ENCODE peak calls at places on chromosomes 4 and X, in nine cellular contexts. One of them, this sample, is unnamed.

GRCh38 chrX:63349307-63349706 is 1.8 kb downstream of the SPIN4 start:
- DNase-seq in HS-5: no peak
- DNase-seq in CD8-positive, alpha-beta T cell: no peak
- DNase-seq in H9: no peak
- DNase-seq in cerebellar cortex: peak
- DNase-seq in GM13977: no peak
- DNase-seq in activated naive CD8-positive, alpha-beta T cell treated with anti-CD3 and anti-CD28 coated beads, Interleukin-2, amount 10 ng/mL, durations not matched to agents 7 days and 5 days: no peak
- DNase-seq in T-helper 17 cell: no peak
- DNase-seq in hypothalamus: no peak
- DNase-seq in this sample: no peak

GRCh38 chrX:30593435-30594200 is 16.1 kb upstream of the TASL start:
- DNase-seq in H9: peak
- DNase-seq in HS-5: no peak
- DNase-seq in hypothalamus: no peak
- DNase-seq in T-helper 17 cell: no peak
- DNase-seq in GM13977: no peak
- DNase-seq in CD8-positive, alpha-beta T cell: no peak
- DNase-seq in cerebellar cortex: no peak
- DNase-seq in activated naive CD8-positive, alpha-beta T cell treated with anti-CD3 and anti-CD28 coated beads, Interleukin-2, amount 10 ng/mL, durations not matched to agents 7 days and 5 days: no peak
- DNase-seq in this sample: no peak

GRCh38 chrX:85244411-85245210 is 820 bp downstream of the ZNF711 start:
- DNase-seq in H9: no peak
- DNase-seq in activated naive CD8-positive, alpha-beta T cell treated with anti-CD3 and anti-CD28 coated beads, Interleukin-2, amount 10 ng/mL, durations not matched to agents 7 days and 5 days: peak
- DNase-seq in CD8-positive, alpha-beta T cell: no peak
- DNase-seq in cerebellar cortex: peak
- DNase-seq in T-helper 17 cell: no peak
- DNase-seq in HS-5: no peak
- DNase-seq in GM13977: peak
- DNase-seq in hypothalamus: no peak
- DNase-seq in this sample: peak

GRCh38 chr4:19577121-19577520 is 674.6 kb upstream of the SLIT2 start:
- DNase-seq in hypothalamus: no peak
- DNase-seq in GM13977: no peak
- DNase-seq in T-helper 17 cell: no peak
- DNase-seq in cerebellar cortex: no peak
- DNase-seq in H9: no peak
- DNase-seq in HS-5: no peak
- DNase-seq in CD8-positive, alpha-beta T cell: no peak
- DNase-seq in activated naive CD8-positive, alpha-beta T cell treated with anti-CD3 and anti-CD28 coated beads, Interleukin-2, amount 10 ng/mL, durations not matched to agents 7 days and 5 days: no peak
- DNase-seq in this sample: no peak

GRCh38 chrX:150509703-150510102 is 58.7 kb upstream of the MTM1 start:
- DNase-seq in H9: no peak
- DNase-seq in CD8-positive, alpha-beta T cell: no peak
- DNase-seq in GM13977: no peak
- DNase-seq in hypothalamus: no peak
- DNase-seq in activated naive CD8-positive, alpha-beta T cell treated with anti-CD3 and anti-CD28 coated beads, Interleukin-2, amount 10 ng/mL, durations not matched to agents 7 days and 5 days: no peak
- DNase-seq in HS-5: no peak
- DNase-seq in T-helper 17 cell: no peak
- DNase-seq in cerebellar cortex: no peak
- DNase-seq in this sample: no peak

GRCh38 chr4:47383829-47384427 is 79.6 kb downstream of the COMMD8 start:
- DNase-seq in GM13977: peak
- DNase-seq in cerebellar cortex: peak
- DNase-seq in hypothalamus: no peak
- DNase-seq in T-helper 17 cell: no peak
- DNase-seq in activated naive CD8-positive, alpha-beta T cell treated with anti-CD3 and anti-CD28 coated beads, Interleukin-2, amount 10 ng/mL, durations not matched to agents 7 days and 5 days: no peak
- DNase-seq in H9: no peak
- DNase-seq in CD8-positive, alpha-beta T cell: no peak
- DNase-seq in HS-5: peak
- DNase-seq in this sample: no peak

GRCh38 chrX:129931411-129932136 is 25.6 kb downstream of the UTP14A start:
- DNase-seq in CD8-positive, alpha-beta T cell: peak
- DNase-seq in hypothalamus: peak
- DNase-seq in T-helper 17 cell: peak
- DNase-seq in H9: peak
- DNase-seq in activated naive CD8-positive, alpha-beta T cell treated with anti-CD3 and anti-CD28 coated beads, Interleukin-2, amount 10 ng/mL, durations not matched to agents 7 days and 5 days: peak
- DNase-seq in cerebellar cortex: peak
- DNase-seq in GM13977: peak
- DNase-seq in HS-5: peak
- DNase-seq in this sample: peak

GRCh38 chr4:38621004-38621684 is 42.9 kb upstream of the KLF3 start:
- DNase-seq in activated naive CD8-positive, alpha-beta T cell treated with anti-CD3 and anti-CD28 coated beads, Interleukin-2, amount 10 ng/mL, durations not matched to agents 7 days and 5 days: no peak
- DNase-seq in GM13977: no peak
- DNase-seq in cerebellar cortex: no peak
- DNase-seq in CD8-positive, alpha-beta T cell: no peak
- DNase-seq in hypothalamus: no peak
- DNase-seq in H9: no peak
- DNase-seq in T-helper 17 cell: no peak
- DNase-seq in HS-5: peak
- DNase-seq in this sample: no peak

GRCh38 chrX:71301195-71301924 is at the start of gene ITGB1BP2:
- DNase-seq in GM13977: no peak
- DNase-seq in H9: no peak
- DNase-seq in HS-5: no peak
- DNase-seq in hypothalamus: no peak
- DNase-seq in T-helper 17 cell: no peak
- DNase-seq in CD8-positive, alpha-beta T cell: no peak
- DNase-seq in activated naive CD8-positive, alpha-beta T cell treated with anti-CD3 and anti-CD28 coated beads, Interleukin-2, amount 10 ng/mL, durations not matched to agents 7 days and 5 days: no peak
- DNase-seq in cerebellar cortex: peak
- DNase-seq in this sample: no peak

GRCh38 chrX:145190801-145191389 is 56.4 kb upstream of the SPANXN1 start:
- DNase-seq in HS-5: no peak
- DNase-seq in activated naive CD8-positive, alpha-beta T cell treated with anti-CD3 and anti-CD28 coated beads, Interleukin-2, amount 10 ng/mL, durations not matched to agents 7 days and 5 days: no peak
- DNase-seq in GM13977: peak
- DNase-seq in T-helper 17 cell: no peak
- DNase-seq in H9: no peak
- DNase-seq in cerebellar cortex: no peak
- DNase-seq in hypothalamus: no peak
- DNase-seq in CD8-positive, alpha-beta T cell: no peak
- DNase-seq in this sample: no peak

GRCh38 chrX:152913354-152913753 is 15.5 kb downstream of the ZNF185 start:
- DNase-seq in CD8-positive, alpha-beta T cell: no peak
- DNase-seq in HS-5: no peak
- DNase-seq in activated naive CD8-positive, alpha-beta T cell treated with anti-CD3 and anti-CD28 coated beads, Interleukin-2, amount 10 ng/mL, durations not matched to agents 7 days and 5 days: no peak
- DNase-seq in H9: no peak
- DNase-seq in cerebellar cortex: no peak
- DNase-seq in GM13977: no peak
- DNase-seq in T-helper 17 cell: no peak
- DNase-seq in hypothalamus: no peak
- DNase-seq in this sample: no peak

GRCh38 chrX:96372313-96373046 is 312.2 kb upstream of the DIAPH2 start:
- DNase-seq in HS-5: peak
- DNase-seq in CD8-positive, alpha-beta T cell: no peak
- DNase-seq in GM13977: peak
- DNase-seq in cerebellar cortex: peak
- DNase-seq in activated naive CD8-positive, alpha-beta T cell treated with anti-CD3 and anti-CD28 coated beads, Interleukin-2, amount 10 ng/mL, durations not matched to agents 7 days and 5 days: no peak
- DNase-seq in hypothalamus: no peak
- DNase-seq in T-helper 17 cell: no peak
- DNase-seq in H9: peak
- DNase-seq in this sample: peak

GRCh38 chr4:133869486-133869885 is 332.1 kb downstream of the PABPC4L start:
- DNase-seq in hypothalamus: no peak
- DNase-seq in CD8-positive, alpha-beta T cell: no peak
- DNase-seq in activated naive CD8-positive, alpha-beta T cell treated with anti-CD3 and anti-CD28 coated beads, Interleukin-2, amount 10 ng/mL, durations not matched to agents 7 days and 5 days: no peak
- DNase-seq in HS-5: no peak
- DNase-seq in H9: no peak
- DNase-seq in T-helper 17 cell: no peak
- DNase-seq in cerebellar cortex: no peak
- DNase-seq in GM13977: no peak
- DNase-seq in this sample: no peak

GRCh38 chr4:8345053-8345945 is 75.7 kb downstream of the HTRA3 start:
- DNase-seq in H9: no peak
- DNase-seq in cerebellar cortex: no peak
- DNase-seq in GM13977: no peak
- DNase-seq in HS-5: no peak
- DNase-seq in hypothalamus: no peak
- DNase-seq in activated naive CD8-positive, alpha-beta T cell treated with anti-CD3 and anti-CD28 coated beads, Interleukin-2, amount 10 ng/mL, durations not matched to agents 7 days and 5 days: no peak
- DNase-seq in CD8-positive, alpha-beta T cell: no peak
- DNase-seq in T-helper 17 cell: no peak
- DNase-seq in this sample: no peak

GRCh38 chrX:43707812-43708548 is 51.9 kb downstream of the MAOA start:
- DNase-seq in H9: no peak
- DNase-seq in cerebellar cortex: no peak
- DNase-seq in HS-5: no peak
- DNase-seq in CD8-positive, alpha-beta T cell: no peak
- DNase-seq in T-helper 17 cell: no peak
- DNase-seq in GM13977: no peak
- DNase-seq in hypothalamus: no peak
- DNase-seq in activated naive CD8-positive, alpha-beta T cell treated with anti-CD3 and anti-CD28 coated beads, Interleukin-2, amount 10 ng/mL, durations not matched to agents 7 days and 5 days: no peak
- DNase-seq in this sample: no peak

GRCh38 chrX:137354851-137355250 is 211.1 kb upstream of the ZIC3 start:
- DNase-seq in HS-5: no peak
- DNase-seq in H9: no peak
- DNase-seq in cerebellar cortex: peak
- DNase-seq in hypothalamus: no peak
- DNase-seq in CD8-positive, alpha-beta T cell: no peak
- DNase-seq in T-helper 17 cell: no peak
- DNase-seq in GM13977: no peak
- DNase-seq in activated naive CD8-positive, alpha-beta T cell treated with anti-CD3 and anti-CD28 coated beads, Interleukin-2, amount 10 ng/mL, durations not matched to agents 7 days and 5 days: no peak
- DNase-seq in this sample: peak

GRCh38 chr4:52964561-52964960 is 102.4 kb downstream of the RASL11B start:
- DNase-seq in H9: no peak
- DNase-seq in hypothalamus: no peak
- DNase-seq in activated naive CD8-positive, alpha-beta T cell treated with anti-CD3 and anti-CD28 coated beads, Interleukin-2, amount 10 ng/mL, durations not matched to agents 7 days and 5 days: no peak
- DNase-seq in HS-5: no peak
- DNase-seq in T-helper 17 cell: no peak
- DNase-seq in cerebellar cortex: no peak
- DNase-seq in GM13977: no peak
- DNase-seq in CD8-positive, alpha-beta T cell: no peak
- DNase-seq in this sample: no peak

GRCh38 chr4:154559141-154559841 is 3.5 kb upstream of the FGB start:
- DNase-seq in CD8-positive, alpha-beta T cell: no peak
- DNase-seq in GM13977: peak
- DNase-seq in hypothalamus: no peak
- DNase-seq in cerebellar cortex: peak
- DNase-seq in T-helper 17 cell: no peak
- DNase-seq in activated naive CD8-positive, alpha-beta T cell treated with anti-CD3 and anti-CD28 coated beads, Interleukin-2, amount 10 ng/mL, durations not matched to agents 7 days and 5 days: no peak
- DNase-seq in HS-5: peak
- DNase-seq in H9: peak
- DNase-seq in this sample: peak

GRCh38 chr4:54384563-54384962 is 155.5 kb downstream of the PDGFRA start:
- DNase-seq in hypothalamus: no peak
- DNase-seq in H9: no peak
- DNase-seq in T-helper 17 cell: no peak
- DNase-seq in activated naive CD8-positive, alpha-beta T cell treated with anti-CD3 and anti-CD28 coated beads, Interleukin-2, amount 10 ng/mL, durations not matched to agents 7 days and 5 days: no peak
- DNase-seq in HS-5: no peak
- DNase-seq in cerebellar cortex: peak
- DNase-seq in GM13977: no peak
- DNase-seq in CD8-positive, alpha-beta T cell: no peak
- DNase-seq in this sample: no peak

GRCh38 chr4:56757270-56757746 is 64.2 kb downstream of the SPINK2 start:
- DNase-seq in H9: no peak
- DNase-seq in CD8-positive, alpha-beta T cell: peak
- DNase-seq in GM13977: peak
- DNase-seq in T-helper 17 cell: no peak
- DNase-seq in hypothalamus: no peak
- DNase-seq in cerebellar cortex: no peak
- DNase-seq in HS-5: peak
- DNase-seq in activated naive CD8-positive, alpha-beta T cell treated with anti-CD3 and anti-CD28 coated beads, Interleukin-2, amount 10 ng/mL, durations not matched to agents 7 days and 5 days: peak
- DNase-seq in this sample: no peak

GRCh38 chr4:128615197-128615596 is 194.3 kb upstream of the JADE1 start:
- DNase-seq in CD8-positive, alpha-beta T cell: no peak
- DNase-seq in T-helper 17 cell: no peak
- DNase-seq in H9: no peak
- DNase-seq in hypothalamus: no peak
- DNase-seq in HS-5: no peak
- DNase-seq in GM13977: no peak
- DNase-seq in cerebellar cortex: no peak
- DNase-seq in activated naive CD8-positive, alpha-beta T cell treated with anti-CD3 and anti-CD28 coated beads, Interleukin-2, amount 10 ng/mL, durations not matched to agents 7 days and 5 days: no peak
- DNase-seq in this sample: no peak

GRCh38 chr4:100361336-100361735 is 156.5 kb downstream of the EMCN start:
- DNase-seq in T-helper 17 cell: no peak
- DNase-seq in activated naive CD8-positive, alpha-beta T cell treated with anti-CD3 and anti-CD28 coated beads, Interleukin-2, amount 10 ng/mL, durations not matched to agents 7 days and 5 days: no peak
- DNase-seq in GM13977: no peak
- DNase-seq in hypothalamus: no peak
- DNase-seq in H9: no peak
- DNase-seq in HS-5: no peak
- DNase-seq in CD8-positive, alpha-beta T cell: no peak
- DNase-seq in cerebellar cortex: no peak
- DNase-seq in this sample: no peak

This sample was measured in NCI-H1105.